ENCODE peak calls at places on chromosome 22, in eight cellular contexts. Q is EL; J is T47D; I is HS-5; V is NCI-H1930; D is left ventricle myocardium inferior; A is activated T-cell treated with anti-CD3 and anti-CD28 coated beads for 1 hour; Z is stimulated activated CD8-positive, alpha-beta memory T cell treated with anti-CD3 and anti-CD28 coated beads, Interleukin-4, amount 100 ng/mL, for 48 hours. F is an unnamed sample.

GRCh38 chr22:17727244-17727892 is 46.9 kb downstream of the BID start:
- DNase-seq in Q (no peak), J (no peak), I (no peak), V (no peak), D (no peak), A (no peak), Z (no peak), F (no peak)

GRCh38 chr22:26168199-26168915 is 905 bp upstream of the SEZ6L start:
- DNase-seq in Q (no peak), J (no peak), I (no peak), V (no peak), D (no peak), A (no peak), Z (no peak), F (no peak)

GRCh38 chr22:43262990-43263644 is 76.2 kb upstream of the TTLL12 start:
- DNase-seq in Q (no peak), J (no peak), I (no peak), V (no peak), D (peak), A (peak), Z (peak), F (no peak)

GRCh38 chr22:40593460-40594273 is 42.9 kb downstream of the MRTFA start:
- DNase-seq in Q (no peak), J (no peak), I (no peak), V (no peak), D (no peak), A (no peak), Z (no peak), F (no peak)

GRCh38 chr22:23762866-23763578 is at the start of gene C22orf15:
- DNase-seq in Q (peak), J (no peak), I (no peak), V (no peak), D (no peak), A (no peak), Z (peak), F (no peak)

GRCh38 chr22:20106849-20107237 is 9.1 kb upstream of the RANBP1 start:
- DNase-seq in Q (no peak), J (no peak), I (no peak), V (no peak), D (peak), A (no peak), Z (no peak), F (no peak)

GRCh38 chr22:27870234-27871191 is 48.5 kb downstream of the PITPNB start:
- DNase-seq in Q (no peak), J (no peak), I (no peak), V (no peak), D (no peak), A (no peak), Z (no peak), F (no peak)

GRCh38 chr22:38412435-38413084 is 42.4 kb downstream of the KCNJ4 start:
- DNase-seq in Q (no peak), J (peak), I (no peak), V (no peak), D (no peak), A (peak), Z (peak), F (peak)

GRCh38 chr22:19178065-19178658 is 374 bp downstream of the SLC25A1 start:
- DNase-seq in Q (no peak), J (peak), I (no peak), V (no peak), D (peak), A (peak), Z (peak), F (peak)

GRCh38 chr22:31343235-31344191 is 2.6 kb downstream of the PATZ1 start:
- DNase-seq in Q (peak), J (peak), I (no peak), V (no peak), D (peak), A (no peak), Z (peak), F (no peak)

GRCh38 chr22:30457964-30458363 is 13.9 kb downstream of the SEC14L3 start:
- DNase-seq in Q (no peak), J (no peak), I (no peak), V (no peak), D (no peak), A (no peak), Z (no peak), F (no peak)

GRCh38 chr22:42930810-42931420 is 73.8 kb upstream of the ARFGAP3 start:
- DNase-seq in Q (peak), J (no peak), I (no peak), V (no peak), D (peak), A (no peak), Z (no peak), F (no peak)

GRCh38 chr22:38097058-38097457 is 13.1 kb upstream of the SLC16A8 start:
- DNase-seq in Q (no peak), J (no peak), I (no peak), V (no peak), D (no peak), A (no peak), Z (no peak), F (no peak)

GRCh38 chr22:24843048-24843447 is 37.0 kb downstream of the SGSM1 start:
- DNase-seq in Q (no peak), J (no peak), I (no peak), V (no peak), D (no peak), A (no peak), Z (no peak), F (no peak)

GRCh38 chr22:46858181-46858771 is 95.8 kb downstream of the TBC1D22A start:
- DNase-seq in Q (no peak), J (no peak), I (no peak), V (no peak), D (no peak), A (no peak), Z (no peak), F (no peak)

GRCh38 chr22:50216161-50216683 is 15.4 kb downstream of the SELENOO start:
- DNase-seq in Q (no peak), J (no peak), I (no peak), V (no peak), D (no peak), A (no peak), Z (no peak), F (no peak)

GRCh38 chr22:21902296-21903087 is 35.0 kb upstream of the MAPK1 start:
- DNase-seq in Q (no peak), J (no peak), I (no peak), V (no peak), D (no peak), A (no peak), Z (no peak), F (no peak)

GRCh38 chr22:37207981-37208380 is 4.3 kb downstream of the SSTR3 start:
- DNase-seq in Q (no peak), J (no peak), I (no peak), V (no peak), D (no peak), A (no peak), Z (no peak), F (no peak)

GRCh38 chr22:24587948-24588347 is 4.9 kb downstream of the LRRC75B start:
- DNase-seq in Q (no peak), J (no peak), I (no peak), V (no peak), D (no peak), A (no peak), Z (no peak), F (no peak)